ENCODE peak calls at places on chromosomes 2 and 18, in nine cellular contexts. One of them, this sample, is unnamed.

GRCh38 chr2:98568161-98568956 is 40.0 kb downstream of the COA5 start:
- DNase-seq in GM13976: no peak
- DNase-seq in fibroblast of lung: peak
- DNase-seq in transverse colon: no peak
- DNase-seq in right lobe of liver: no peak
- DNase-seq in brain microvascular endothelial cell: no peak
- DNase-seq in coronary artery: no peak
- DNase-seq in AG04450: no peak
- DNase-seq in HCT116: no peak
- DNase-seq in this sample: no peak

GRCh38 chr2:110720547-110720946 is 11.8 kb upstream of the ACOXL start:
- DNase-seq in GM13976: no peak
- DNase-seq in fibroblast of lung: no peak
- DNase-seq in transverse colon: no peak
- DNase-seq in right lobe of liver: peak
- DNase-seq in brain microvascular endothelial cell: no peak
- DNase-seq in coronary artery: no peak
- DNase-seq in AG04450: no peak
- DNase-seq in HCT116: no peak
- DNase-seq in this sample: no peak

GRCh38 chr2:37507703-37508102 is 163.3 kb downstream of the QPCT start:
- DNase-seq in GM13976: no peak
- DNase-seq in fibroblast of lung: peak
- DNase-seq in transverse colon: no peak
- DNase-seq in right lobe of liver: no peak
- DNase-seq in brain microvascular endothelial cell: no peak
- DNase-seq in coronary artery: no peak
- DNase-seq in AG04450: peak
- DNase-seq in HCT116: no peak
- DNase-seq in this sample: no peak

GRCh38 chr2:159174759-159175158 is 111.7 kb downstream of the WDSUB1 start:
- DNase-seq in GM13976: no peak
- DNase-seq in fibroblast of lung: no peak
- DNase-seq in transverse colon: no peak
- DNase-seq in right lobe of liver: no peak
- DNase-seq in brain microvascular endothelial cell: no peak
- DNase-seq in coronary artery: no peak
- DNase-seq in AG04450: no peak
- DNase-seq in HCT116: no peak
- DNase-seq in this sample: no peak

GRCh38 chr18:8253943-8254342 is 355.3 kb upstream of the RAB12 start:
- DNase-seq in GM13976: no peak
- DNase-seq in fibroblast of lung: no peak
- DNase-seq in transverse colon: no peak
- DNase-seq in right lobe of liver: no peak
- DNase-seq in brain microvascular endothelial cell: no peak
- DNase-seq in coronary artery: no peak
- DNase-seq in AG04450: no peak
- DNase-seq in HCT116: no peak
- DNase-seq in this sample: no peak

GRCh38 chr2:165161510-165161909 is 42.3 kb downstream of the SCN3A start:
- DNase-seq in GM13976: no peak
- DNase-seq in fibroblast of lung: peak
- DNase-seq in transverse colon: no peak
- DNase-seq in right lobe of liver: no peak
- DNase-seq in brain microvascular endothelial cell: peak
- DNase-seq in coronary artery: no peak
- DNase-seq in AG04450: peak
- DNase-seq in HCT116: no peak
- DNase-seq in this sample: no peak

GRCh38 chr2:61396005-61396404 is 74.9 kb downstream of the USP34 start:
- DNase-seq in GM13976: no peak
- DNase-seq in fibroblast of lung: no peak
- DNase-seq in transverse colon: no peak
- DNase-seq in right lobe of liver: no peak
- DNase-seq in brain microvascular endothelial cell: no peak
- DNase-seq in coronary artery: no peak
- DNase-seq in AG04450: no peak
- DNase-seq in HCT116: no peak
- DNase-seq in this sample: no peak

GRCh38 chr18:77470836-77471413 is 221.3 kb downstream of the GALR1 start:
- DNase-seq in GM13976: no peak
- DNase-seq in fibroblast of lung: no peak
- DNase-seq in transverse colon: no peak
- DNase-seq in right lobe of liver: no peak
- DNase-seq in brain microvascular endothelial cell: peak
- DNase-seq in coronary artery: no peak
- DNase-seq in AG04450: no peak
- DNase-seq in HCT116: no peak
- DNase-seq in this sample: no peak

DNA sequence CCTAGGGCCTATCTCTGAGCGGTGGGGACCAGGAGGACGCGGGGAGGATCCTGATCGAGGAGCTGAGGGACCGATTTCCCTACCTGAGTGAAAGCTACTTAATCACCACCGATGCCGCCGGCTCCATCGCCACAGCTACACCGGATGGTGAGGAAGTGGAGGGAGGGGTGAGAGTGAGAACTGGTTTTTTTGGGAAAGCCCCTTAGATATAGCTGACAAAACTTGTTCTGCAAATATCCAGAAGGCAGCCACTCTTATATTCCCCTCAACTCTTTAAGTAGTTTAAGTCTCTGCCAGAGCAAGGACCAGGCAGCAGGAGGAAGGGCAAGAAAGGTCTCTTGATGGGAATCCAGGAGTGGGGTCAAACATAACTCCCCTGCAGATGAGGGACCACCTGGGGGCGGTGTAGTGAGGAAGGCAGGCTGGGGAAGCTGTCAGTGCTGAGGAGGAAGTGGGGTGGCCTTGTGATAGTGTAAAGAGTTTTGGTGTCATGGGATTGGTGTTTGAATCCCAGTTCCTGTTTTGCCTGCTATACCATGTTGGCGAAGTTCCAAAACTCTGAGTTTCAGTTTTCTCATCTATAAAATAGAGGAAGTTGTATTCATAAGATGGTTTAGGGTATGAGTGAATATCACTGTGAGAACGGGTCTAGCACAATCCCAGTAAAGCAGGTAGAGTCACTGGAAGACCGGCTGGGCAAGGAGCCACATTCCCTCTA is 3.4 kb downstream of the NAGK start:
- DNase-seq in GM13976: peak
- DNase-seq in fibroblast of lung: no peak
- DNase-seq in transverse colon: peak
- DNase-seq in right lobe of liver: peak
- DNase-seq in brain microvascular endothelial cell: no peak
- DNase-seq in coronary artery: no peak
- DNase-seq in AG04450: no peak
- DNase-seq in HCT116: no peak
- DNase-seq in this sample: no peak
- TF ChIP-seq CTCF in GM13976: peak
- TF ChIP-seq CTCF in fibroblast of lung: no peak
- TF ChIP-seq CTCF in transverse colon: no peak
- TF ChIP-seq CTCF in right lobe of liver: no peak
- TF ChIP-seq CTCF in brain microvascular endothelial cell: no peak
- TF ChIP-seq CTCF in coronary artery: no peak
- TF ChIP-seq CTCF in AG04450: peak
- TF ChIP-seq CTCF in HCT116: no peak
- TF ChIP-seq CTCF in this sample: no peak

DNA sequence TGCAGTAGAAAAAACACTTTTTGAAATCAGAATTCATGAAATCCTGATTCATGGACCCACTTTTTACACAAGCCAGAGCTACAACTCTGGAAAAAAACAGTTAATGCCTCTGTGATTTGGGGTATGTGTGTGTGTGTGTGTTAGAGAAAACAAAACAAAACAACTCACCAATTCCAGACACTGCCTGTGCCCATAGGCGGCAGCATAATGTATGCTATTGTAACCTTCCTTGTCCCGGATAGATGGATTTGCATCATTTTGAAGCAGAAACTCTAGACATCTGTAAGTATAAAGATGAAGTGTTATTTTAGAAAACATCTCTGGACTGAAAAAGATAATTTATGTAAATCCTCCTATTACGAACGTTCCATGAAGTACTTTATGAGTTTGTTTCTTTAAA is 152.0 kb upstream of the PGAP1 start:
- DNase-seq in GM13976: no peak
- DNase-seq in fibroblast of lung: no peak
- DNase-seq in transverse colon: no peak
- DNase-seq in right lobe of liver: no peak
- DNase-seq in brain microvascular endothelial cell: no peak
- DNase-seq in coronary artery: no peak
- DNase-seq in AG04450: no peak
- DNase-seq in HCT116: no peak
- DNase-seq in this sample: no peak
- TF ChIP-seq CTCF in GM13976: no peak
- TF ChIP-seq CTCF in fibroblast of lung: no peak
- TF ChIP-seq CTCF in transverse colon: no peak
- TF ChIP-seq CTCF in right lobe of liver: no peak
- TF ChIP-seq CTCF in brain microvascular endothelial cell: peak
- TF ChIP-seq CTCF in coronary artery: no peak
- TF ChIP-seq CTCF in AG04450: no peak
- TF ChIP-seq CTCF in HCT116: no peak
- TF ChIP-seq CTCF in this sample: peak

DNA sequence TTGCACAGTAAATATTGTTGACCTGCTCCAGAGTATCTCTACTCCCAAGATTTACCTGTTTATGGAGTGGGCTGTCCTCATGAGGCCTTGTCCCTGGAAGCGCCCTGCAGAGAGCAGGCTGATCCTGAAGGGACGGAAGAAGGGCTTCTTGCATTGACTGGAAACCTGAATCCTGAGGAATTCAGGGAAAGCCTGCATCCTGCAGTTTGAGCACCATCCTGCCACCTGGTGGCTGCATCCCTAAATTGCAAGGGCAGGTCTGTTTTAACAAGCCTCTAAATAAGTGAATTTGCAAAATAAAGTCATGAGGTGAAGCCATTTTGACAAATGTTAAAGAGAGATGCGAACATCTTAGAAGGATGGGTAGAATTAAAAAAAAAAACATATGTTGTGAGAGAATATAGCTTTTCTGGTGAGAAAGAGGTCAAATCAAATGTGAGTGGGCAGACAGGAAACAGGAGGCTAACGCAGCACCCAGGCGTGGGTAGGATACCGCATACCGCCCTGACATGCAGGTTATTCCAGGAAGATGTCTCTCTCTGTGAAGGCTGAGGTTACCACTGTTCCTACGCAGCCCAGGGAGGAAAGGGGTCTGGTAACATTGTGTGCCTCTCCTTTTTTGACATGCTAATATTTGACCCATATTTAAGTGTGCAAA is 754.9 kb downstream of the RNF144A start:
- DNase-seq in GM13976: peak
- DNase-seq in fibroblast of lung: peak
- DNase-seq in transverse colon: peak
- DNase-seq in right lobe of liver: peak
- DNase-seq in brain microvascular endothelial cell: peak
- DNase-seq in coronary artery: no peak
- DNase-seq in AG04450: peak
- DNase-seq in HCT116: peak
- DNase-seq in this sample: no peak
- TF ChIP-seq CTCF in GM13976: peak
- TF ChIP-seq CTCF in fibroblast of lung: peak
- TF ChIP-seq CTCF in transverse colon: peak
- TF ChIP-seq CTCF in right lobe of liver: peak
- TF ChIP-seq CTCF in brain microvascular endothelial cell: peak
- TF ChIP-seq CTCF in coronary artery: peak
- TF ChIP-seq CTCF in AG04450: peak
- TF ChIP-seq CTCF in HCT116: peak
- TF ChIP-seq CTCF in this sample: peak

GRCh38 chr18:46337206-46337710 is 233.1 kb downstream of the HAUS1 start:
- DNase-seq in GM13976: no peak
- DNase-seq in fibroblast of lung: no peak
- DNase-seq in transverse colon: no peak
- DNase-seq in right lobe of liver: no peak
- DNase-seq in brain microvascular endothelial cell: no peak
- DNase-seq in coronary artery: no peak
- DNase-seq in AG04450: no peak
- DNase-seq in HCT116: no peak
- DNase-seq in this sample: no peak

GRCh38 chr18:46340716-46341115 is 236.5 kb downstream of the HAUS1 start:
- DNase-seq in GM13976: no peak
- DNase-seq in fibroblast of lung: no peak
- DNase-seq in transverse colon: no peak
- DNase-seq in right lobe of liver: no peak
- DNase-seq in brain microvascular endothelial cell: no peak
- DNase-seq in coronary artery: no peak
- DNase-seq in AG04450: no peak
- DNase-seq in HCT116: no peak
- DNase-seq in this sample: no peak

GRCh38 chr18:46336278-46337205 is 232.4 kb downstream of the HAUS1 start:
- DNase-seq in GM13976: no peak
- DNase-seq in fibroblast of lung: peak
- DNase-seq in transverse colon: no peak
- DNase-seq in right lobe of liver: no peak
- DNase-seq in brain microvascular endothelial cell: no peak
- DNase-seq in coronary artery: no peak
- DNase-seq in AG04450: no peak
- DNase-seq in HCT116: no peak
- DNase-seq in this sample: no peak

GRCh38 chr18:46338761-46339160 is 234.6 kb downstream of the HAUS1 start:
- DNase-seq in GM13976: no peak
- DNase-seq in fibroblast of lung: no peak
- DNase-seq in transverse colon: no peak
- DNase-seq in right lobe of liver: no peak
- DNase-seq in brain microvascular endothelial cell: no peak
- DNase-seq in coronary artery: no peak
- DNase-seq in AG04450: no peak
- DNase-seq in HCT116: no peak
- DNase-seq in this sample: no peak

DNA sequence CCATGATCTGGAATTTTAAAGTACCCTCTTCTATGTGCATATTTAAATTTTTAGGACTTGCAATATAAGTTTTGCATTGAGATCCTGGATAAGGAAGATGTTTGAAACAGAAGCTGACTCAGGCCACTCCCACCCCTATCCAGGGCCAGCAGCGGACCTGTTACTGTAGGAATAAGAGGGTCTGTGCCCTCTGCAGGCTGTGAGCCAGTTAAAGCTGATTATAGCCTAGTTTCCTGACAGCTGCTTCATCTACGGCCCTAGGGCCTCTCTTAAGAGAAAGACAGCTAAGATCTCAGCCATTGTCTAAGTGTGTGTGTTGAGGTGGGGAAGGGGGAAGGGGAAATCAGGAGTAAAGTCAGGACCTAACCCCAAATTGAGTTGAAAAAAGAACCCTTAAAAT is 234.0 kb downstream of the HAUS1 start:
- DNase-seq in GM13976: no peak
- DNase-seq in fibroblast of lung: no peak
- DNase-seq in transverse colon: no peak
- DNase-seq in right lobe of liver: no peak
- DNase-seq in brain microvascular endothelial cell: no peak
- DNase-seq in coronary artery: no peak
- DNase-seq in AG04450: no peak
- DNase-seq in HCT116: no peak
- DNase-seq in this sample: no peak
- TF ChIP-seq CTCF in GM13976: no peak
- TF ChIP-seq CTCF in fibroblast of lung: no peak
- TF ChIP-seq CTCF in transverse colon: no peak
- TF ChIP-seq CTCF in right lobe of liver: no peak
- TF ChIP-seq CTCF in brain microvascular endothelial cell: no peak
- TF ChIP-seq CTCF in coronary artery: no peak
- TF ChIP-seq CTCF in AG04450: no peak
- TF ChIP-seq CTCF in HCT116: no peak
- TF ChIP-seq CTCF in this sample: no peak

GRCh38 chr2:8644605-8645175 is 37.2 kb upstream of the ID2 start:
- DNase-seq in GM13976: no peak
- DNase-seq in fibroblast of lung: no peak
- DNase-seq in transverse colon: no peak
- DNase-seq in right lobe of liver: no peak
- DNase-seq in brain microvascular endothelial cell: no peak
- DNase-seq in coronary artery: no peak
- DNase-seq in AG04450: no peak
- DNase-seq in HCT116: no peak
- DNase-seq in this sample: no peak
- TF ChIP-seq CTCF in GM13976: no peak
- TF ChIP-seq CTCF in fibroblast of lung: no peak
- TF ChIP-seq CTCF in transverse colon: no peak
- TF ChIP-seq CTCF in right lobe of liver: peak
- TF ChIP-seq CTCF in brain microvascular endothelial cell: peak
- TF ChIP-seq CTCF in coronary artery: no peak
- TF ChIP-seq CTCF in AG04450: no peak
- TF ChIP-seq CTCF in HCT116: peak
- TF ChIP-seq CTCF in this sample: no peak